ENCODE peak calls at places on chromosome 21, in five cellular contexts. P is upper lobe of left lung, H is left lung, B is fibroblast of lung, X is KG1. D is an unnamed sample.
A peak's percentile ranks its signal among the peaks of the same experiment; 100 is the strongest.

GRCh38 chr21:37374026-37374425 is 7.5 kb downstream of the DYRK1A start:
- DNase-seq in P (no peak), H (no peak), B (peak; percentile 36), X (no peak), D (peak; percentile 64)

GRCh38 chr21:31557956-31558838 is 101.3 kb upstream of the SOD1 start:
- DNase-seq in P (peak; percentile 85), H (no peak), B (no peak), X (no peak), D (peak; percentile 28)

GRCh38 chr21:26506951-26507350 is 66.1 kb downstream of the CYYR1 start:
- DNase-seq in P (no peak), H (no peak), B (peak; percentile 85), X (no peak), D (peak; percentile 70)

GRCh38 chr21:29228306-29228705 is 70.4 kb upstream of the BACH1 start:
- DNase-seq in P (no peak), H (no peak), B (no peak), X (peak; percentile 12), D (no peak)

GRCh38 chr21:38768385-38769071 is 37.2 kb upstream of the ETS2 start:
- DNase-seq in P (no peak), H (no peak), B (peak; percentile 99), X (no peak), D (peak; percentile 93)

GRCh38 chr21:35738342-35738961 is 321.9 kb downstream of the SETD4 start:
- DNase-seq in P (no peak), H (no peak), B (no peak), X (no peak), D (peak; percentile 85)

GRCh38 chr21:45830720-45831366 is 150.7 kb upstream of the COL6A1 start:
- DNase-seq in P (no peak), H (no peak), B (no peak), X (no peak), D (no peak)

GRCh38 chr21:41665766-41666595 is 100.9 kb downstream of the RIPK4 start:
- DNase-seq in P (no peak), H (no peak), B (no peak), X (no peak), D (no peak)

GRCh38 chr21:24204641-24205040 is 1402.6 kb downstream of the MRPL39 start:
- DNase-seq in P (no peak), H (no peak), B (no peak), X (no peak), D (no peak)

GRCh38 chr21:14923468-14923867 is 141.3 kb downstream of the NRIP1 start:
- DNase-seq in P (no peak), H (no peak), B (peak; percentile 69), X (no peak), D (peak; percentile 52)

GRCh38 chr21:26297856-26298255 is 127.3 kb upstream of the APP start:
- DNase-seq in P (no peak), H (no peak), B (peak; percentile 17), X (no peak), D (no peak)

GRCh38 chr21:41396452-41397107 is 29.5 kb upstream of the MX1 start:
- DNase-seq in P (no peak), H (peak; percentile 79), B (no peak), X (peak; percentile 32), D (no peak)

GRCh38 chr21:14690886-14691285 is 144.8 kb upstream of the SAMSN1 start:
- DNase-seq in P (no peak), H (no peak), B (no peak), X (no peak), D (no peak)

GRCh38 chr21:38048241-38048640 is 132.0 kb upstream of the KCNJ6 start:
- DNase-seq in P (no peak), H (no peak), B (no peak), X (no peak), D (no peak)

GRCh38 chr21:18801468-18801867 is 397.9 kb upstream of the TMPRSS15 start:
- DNase-seq in P (no peak), H (no peak), B (no peak), X (no peak), D (peak; percentile 42)

GRCh38 chr21:36055551-36055950 is 4.8 kb downstream of the SETD4 start:
- DNase-seq in P (no peak), H (no peak), B (no peak), X (no peak), D (no peak)

GRCh38 chr21:28734522-28735175 is 258.0 kb downstream of the LTN1 start:
- DNase-seq in P (no peak), H (no peak), B (no peak), X (no peak), D (no peak)

GRCh38 chr21:31075844-31076243 is 37.6 kb upstream of the KRTAP19-8 start:
- DNase-seq in P (no peak), H (no peak), B (no peak), X (no peak), D (no peak)

GRCh38 chr21:15160136-15160535 is 95.3 kb upstream of the NRIP1 start:
- DNase-seq in P (no peak), H (no peak), B (no peak), X (no peak), D (no peak)

GRCh38 chr21:32499249-32500055 is 85.9 kb downstream of the TCP10L start:
- DNase-seq in P (no peak), H (no peak), B (peak; percentile 34), X (no peak), D (peak; percentile 79)

GRCh38 chr21:19130379-19131028 is 726.9 kb upstream of the TMPRSS15 start:
- DNase-seq in P (no peak), H (no peak), B (no peak), X (no peak), D (no peak)

GRCh38 chr21:44356636-44357035 is 3.2 kb downstream of the TRPM2 start:
- DNase-seq in P (no peak), H (no peak), B (no peak), X (no peak), D (no peak)